ENCODE peak calls at places on chromosomes 12 and 14, in four cellular contexts. X is aorta, G is GM12865, Q is M059J. Z is an unnamed sample.

GRCh38 chr12:115584156-115584555 is 693.3 kb downstream of the MED13L start:
- DNase-seq in X (no peak), G (no peak), Q (peak), Z (no peak)

GRCh38 chr12:2959194-2959507 is at the start of gene TEAD4:
- DNase-seq in X (peak), G (peak), Q (peak), Z (peak)

GRCh38 chr12:98126637-98127335 is 388.6 kb upstream of the TMPO start:
- DNase-seq in X (no peak), G (no peak), Q (no peak), Z (no peak)

GRCh38 chr12:108090107-108090899 is 38.8 kb upstream of the WSCD2 start:
- DNase-seq in X (no peak), G (no peak), Q (no peak), Z (no peak)

GRCh38 chr12:129772463-129773169 is 131.2 kb downstream of the TMEM132D start:
- DNase-seq in X (no peak), G (no peak), Q (peak), Z (no peak)

GRCh38 chr14:54471641-54472040 is 17.1 kb downstream of the GMFB start:
- DNase-seq in X (no peak), G (no peak), Q (no peak), Z (no peak)

GRCh38 chr12:111768159-111768895 is 1.6 kb downstream of the ALDH2 start:
- DNase-seq in X (no peak), G (no peak), Q (no peak), Z (no peak)

GRCh38 chr12:90909069-90909676 is 45.8 kb downstream of the CCER1 start:
- DNase-seq in X (no peak), G (peak), Q (peak), Z (no peak)

GRCh38 chr14:53354331-53354730 is 201.2 kb upstream of the DDHD1 start:
- DNase-seq in X (no peak), G (no peak), Q (no peak), Z (no peak)

GRCh38 chr14:64566651-64567122 is 16.9 kb downstream of the PPP1R36 start:
- DNase-seq in X (no peak), G (no peak), Q (no peak), Z (no peak)

GRCh38 chr14:101027966-101028365 is 124.4 kb upstream of the RTL1 start:
- DNase-seq in X (peak), G (no peak), Q (no peak), Z (no peak)

GRCh38 chr14:68718033-68718725 is 74.7 kb downstream of the ZFP36L1 start:
- DNase-seq in X (no peak), G (peak), Q (no peak), Z (no peak)

GRCh38 chr14:33737446-33737845 is 213.4 kb downstream of the EGLN3 start:
- DNase-seq in X (no peak), G (no peak), Q (peak), Z (no peak)

GRCh38 chr12:18383203-18383602 is 121.9 kb downstream of the PIK3C2G start:
- DNase-seq in X (no peak), G (no peak), Q (peak), Z (no peak)

GRCh38 chr12:64922853-64923252 is 98.4 kb downstream of the TBC1D30 start:
- DNase-seq in X (no peak), G (no peak), Q (no peak), Z (no peak)

GRCh38 chr14:67166450-67166853 is 22.8 kb upstream of the GARIN2 start:
- DNase-seq in X (no peak), G (peak), Q (peak), Z (no peak)

GRCh38 chr14:61898568-61898967 is 136.3 kb downstream of the SNAPC1 start:
- DNase-seq in X (no peak), G (no peak), Q (no peak), Z (no peak)

GRCh38 chr12:71636704-71637115 is 26.9 kb downstream of the ZFC3H1 start:
- DNase-seq in X (no peak), G (peak), Q (peak), Z (no peak)

GRCh38 chr12:47297993-47298392 is 218.2 kb upstream of the AMIGO2 start:
- DNase-seq in X (no peak), G (no peak), Q (no peak), Z (no peak)

GRCh38 chr14:35257809-35258208 is 34.4 kb upstream of the PSMA6 start:
- DNase-seq in X (no peak), G (no peak), Q (no peak), Z (no peak)

Z was measured in kidney.